ENCODE peak calls at places on chromosomes 6 and 20, in four cellular contexts. X, Y, M and F are unnamed samples.

GRCh38 chr6:115582386-115582785 is 478.3 kb downstream of the FRK start:
- DNase-seq in X (no peak), M (no peak), Y (no peak), F (no peak)

GRCh38 chr6:144710207-144710606 is 425.1 kb downstream of the UTRN start:
- DNase-seq in Y (no peak), M (peak), X (no peak), F (peak)

GRCh38 chr20:36591854-36592641 is 13.5 kb upstream of the RAB5IF start:
- DNase-seq in Y (peak), M (no peak), X (no peak), F (peak)

GRCh38 chr6:73418081-73418741 is 23.6 kb downstream of the DDX43 start:
- DNase-seq in M (no peak), Y (no peak), X (no peak), F (peak)

GRCh38 chr6:124119591-124119990 is 315.9 kb downstream of the NKAIN2 start:
- DNase-seq in X (no peak), M (no peak), Y (no peak), F (no peak)

GRCh38 chr20:54275359-54276108 is 67.6 kb downstream of the PFDN4 start:
- DNase-seq in Y (no peak), X (no peak), M (no peak), F (no peak)

GRCh38 chr6:144266091-144266649 is 19.0 kb upstream of the UTRN start:
- DNase-seq in X (no peak), Y (no peak), M (peak), F (peak)

GRCh38 chr20:38892091-38892981 is 33.9 kb upstream of the FAM83D start:
- DNase-seq in M (no peak), X (peak), Y (no peak), F (no peak)

GRCh38 chr6:81769834-81770233 is 17.4 kb upstream of the TENT5A start:
- DNase-seq in M (no peak), Y (no peak), X (no peak), F (peak)